ENCODE peak calls at places on chromosomes 4 and X, in five cellular contexts. Z is HCT116, E is right lobe of liver, M is adrenal gland, R is upper lobe of right lung. S is an unnamed sample.

GRCh38 chr4:103753868-103754653 is 34.3 kb upstream of the TACR3 start:
- DNase-seq in M (no peak), Z (peak; percentile 6), R (no peak), E (no peak), S (no peak)

GRCh38 chrX:72046447-72046846 is 85.3 kb downstream of the RTL5 start:
- DNase-seq in M (no peak), R (no peak), E (no peak), Z (no peak), S (no peak)

GRCh38 chr4:182337366-182337765 is 94.2 kb downstream of the TENM3 start:
- DNase-seq in E (no peak), M (no peak), R (no peak), Z (no peak), S (no peak)

GRCh38 chr4:118927976-118928375 is 39.3 kb downstream of the SYNPO2 start:
- DNase-seq in Z (no peak), R (no peak), E (no peak), M (no peak), S (no peak)

GRCh38 chr4:154039435-154040061 is 250.7 kb upstream of the SFRP2 start:
- DNase-seq in M (no peak), Z (no peak), R (no peak), E (no peak), S (no peak)

GRCh38 chrX:67619253-67619652 is 75.4 kb downstream of the AR start:
- DNase-seq in M (no peak), E (no peak), Z (no peak), R (no peak), S (no peak)

GRCh38 chrX:14529288-14529989 is at the start of gene GLRA2:
- DNase-seq in Z (no peak), E (no peak), R (no peak), M (no peak), S (no peak)

GRCh38 chr4:3487861-3488260 is 24.8 kb downstream of the DOK7 start:
- DNase-seq in M (no peak), E (no peak), R (no peak), Z (no peak), S (no peak)

GRCh38 chr4:137106733-137107132 is 425.6 kb downstream of the PCDH18 start:
- DNase-seq in M (no peak), E (no peak), R (no peak), Z (no peak), S (no peak)

GRCh38 chrX:108426262-108426661 is 12.0 kb downstream of the COL4A6 start:
- DNase-seq in Z (no peak), E (no peak), R (no peak), M (no peak), S (no peak)

GRCh38 chr4:40471923-40472322 is 136.8 kb downstream of the CHRNA9 start:
- DNase-seq in E (no peak), Z (no peak), M (no peak), R (no peak), S (no peak)

GRCh38 chrX:85544609-85545008 is 165.1 kb upstream of the POF1B start:
- DNase-seq in E (no peak), M (no peak), Z (no peak), R (no peak), S (no peak)

GRCh38 chr4:113901994-113902787 is 77.3 kb downstream of the ARSJ start:
- DNase-seq in E (peak; percentile 77), R (peak; percentile 78), M (no peak), Z (no peak), S (peak; percentile 66)

GRCh38 chrX:17860179-17860780 is 818 bp downstream of the RAI2 start:
- DNase-seq in E (no peak), M (peak; percentile 55), Z (no peak), R (peak; percentile 62), S (no peak)

GRCh38 chr4:109588176-109588575 is 28.1 kb downstream of the MCUB start:
- DNase-seq in Z (no peak), R (no peak), E (no peak), M (peak; percentile 35), S (peak; percentile 34)
- H3K9me3 ChIP-seq in Z (no peaks in the 10 kb centered on the region), R (no peaks in the 10 kb centered on the region), E (no peaks in the 10 kb centered on the region), M (no peaks in the 10 kb centered on the region), S (no peaks in the 10 kb centered on the region)

DNA sequence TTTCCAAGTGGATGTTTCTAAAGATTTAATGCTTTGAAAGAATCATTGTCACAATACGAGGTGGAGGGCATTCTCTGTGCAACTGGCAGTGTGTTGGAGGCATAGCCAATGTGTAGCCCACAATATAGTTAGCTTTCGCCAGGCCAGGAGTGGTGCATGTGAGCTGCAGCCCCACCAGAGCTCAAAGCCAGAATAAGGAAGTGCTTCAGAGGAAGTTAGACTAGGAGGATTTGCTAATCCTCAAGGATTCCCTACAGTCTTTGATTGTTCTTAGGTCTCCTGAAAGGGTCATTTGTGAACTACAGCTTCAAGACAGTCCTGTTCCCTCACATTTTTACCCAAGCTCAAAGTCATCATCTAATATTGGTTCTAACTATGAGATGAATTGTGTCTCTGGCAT is 16.4 kb downstream of the TRPC5OS start:
- DNase-seq in E (no peak), Z (no peak), R (no peak), M (no peak), S (no peak)
- H3K27ac ChIP-seq in E (no peak overlapping the region), Z (no peak overlapping the region), R (no peak overlapping the region), M (no peak overlapping the region), S (no peak overlapping the region)

DNA sequence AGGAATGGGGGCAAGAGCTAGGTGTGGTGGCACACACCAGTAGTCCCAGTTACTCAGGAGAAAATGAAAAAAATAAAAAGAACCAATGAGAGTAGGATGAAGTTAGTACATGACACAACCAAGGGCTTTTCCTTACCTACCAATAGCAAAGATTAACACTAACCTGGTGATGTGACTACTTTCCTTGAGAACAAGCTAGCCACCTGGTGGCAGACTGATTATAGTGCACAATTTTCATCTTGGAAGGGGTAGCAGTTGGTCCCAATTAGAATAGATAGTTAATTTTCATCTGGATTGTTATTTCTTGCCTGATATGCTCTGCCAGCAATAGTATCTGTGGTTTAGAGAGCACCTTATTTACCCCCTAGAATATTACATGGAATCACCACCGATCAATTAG is 1216.8 kb upstream of the PABPC4L start:
- DNase-seq in E (no peak), R (no peak), Z (peak; percentile 37), M (no peak), S (no peak)
- TF ChIP-seq CTCF in E (peak; percentile 15), R (no peak), Z (peak; percentile 74), M (no peak), S (no peak)

DNA sequence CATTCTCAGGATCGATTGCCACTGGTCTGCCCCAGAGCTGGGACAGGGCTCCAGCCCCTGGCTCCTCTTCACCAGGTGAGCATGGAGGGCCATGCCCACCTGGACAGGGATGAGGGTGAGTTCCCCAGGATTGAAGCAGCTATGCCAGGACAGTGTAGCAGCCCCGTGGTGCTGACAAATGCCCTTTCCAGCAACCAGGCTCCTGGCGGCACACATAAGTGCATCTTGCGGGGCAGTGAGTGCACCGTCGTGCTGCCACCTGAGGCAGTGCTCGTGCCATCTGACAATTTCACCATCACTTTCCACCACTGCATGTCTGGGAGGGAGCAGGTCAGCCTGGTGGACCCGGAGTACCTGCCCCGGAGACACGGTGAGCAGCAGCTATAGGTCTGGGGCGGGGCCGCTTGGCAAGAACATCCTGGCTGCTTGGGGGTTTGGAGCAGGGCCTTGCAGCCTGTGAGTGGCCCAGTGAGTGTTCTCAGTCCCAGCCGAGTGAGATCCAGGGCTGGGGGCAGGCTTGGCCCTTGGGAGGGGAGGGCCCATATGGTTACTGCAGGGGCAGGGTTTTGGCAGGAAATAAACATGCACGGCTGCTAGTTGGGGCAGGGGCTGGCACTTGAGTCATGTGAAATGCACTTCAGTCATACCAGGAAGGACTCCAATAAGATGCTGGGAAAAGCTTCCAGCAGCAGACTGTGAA is 6.1 kb downstream of the IL9R start:
- DNase-seq in M (no peak), R (no peak), Z (no peak), E (no peak), S (no peak)
- H3K9me3 ChIP-seq in M (no peaks in the 10 kb centered on the region), R (no peaks in the 10 kb centered on the region), Z (no peaks in the 10 kb centered on the region), E (no peaks in the 10 kb centered on the region), S (no peaks in the 10 kb centered on the region)

DNA sequence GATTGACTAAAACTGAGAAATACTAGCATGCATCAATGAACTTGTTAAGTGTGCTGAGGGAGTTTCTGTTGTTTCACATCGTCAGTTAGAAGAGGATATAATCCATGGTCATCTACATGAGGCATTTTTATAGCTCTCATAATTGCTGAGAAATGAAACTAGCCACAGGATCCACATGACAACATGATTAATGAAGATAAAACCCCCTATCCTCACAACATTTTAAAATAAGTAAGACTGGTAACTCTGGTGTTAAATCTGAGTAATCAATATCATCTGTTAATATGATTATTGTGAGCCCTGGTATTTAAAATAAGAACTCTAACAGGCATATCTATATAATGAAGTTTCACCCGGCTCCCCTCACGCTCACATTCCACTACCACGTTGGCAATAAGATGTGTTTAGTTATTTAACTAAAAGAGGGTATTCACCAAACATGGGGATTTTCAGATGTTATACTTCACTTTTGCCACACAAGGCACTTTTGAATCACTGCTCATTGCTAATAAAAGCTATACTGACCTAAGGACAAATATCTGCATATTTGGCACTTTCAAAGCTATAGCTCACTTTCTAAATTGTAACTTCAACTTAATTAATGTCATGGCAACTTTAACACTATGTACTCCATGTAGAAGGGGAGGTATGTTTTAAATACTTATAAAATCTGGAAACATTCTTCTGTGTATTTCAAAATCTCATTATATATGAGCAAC is 6.7 kb downstream of the UNC5C start:
- DNase-seq in Z (no peak), M (no peak), R (no peak), E (no peak), S (no peak)
- H3K27ac ChIP-seq in Z (no peak overlapping the region), M (peak overlapping the region; percentile 63), R (peak overlapping the region; percentile 55), E (no peak overlapping the region), S (no peak overlapping the region)

DNA sequence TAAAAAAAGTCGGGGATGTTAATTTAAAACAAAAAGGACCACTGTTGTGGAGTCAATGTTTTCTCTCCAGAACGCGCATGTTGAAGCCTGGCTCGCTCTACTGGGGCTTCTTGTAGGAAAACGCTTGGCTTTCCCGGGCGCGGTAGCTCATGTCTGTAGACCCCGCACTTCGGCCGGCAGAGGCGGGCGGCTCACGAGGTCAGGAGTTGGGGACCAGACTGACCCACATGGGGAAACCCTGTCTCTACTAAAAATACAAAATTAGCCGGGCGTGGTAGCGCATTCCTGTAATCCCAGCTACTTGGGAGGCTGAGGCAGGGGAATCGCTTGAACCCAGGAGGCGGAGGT is 15.6 kb downstream of the NELFA start:
- DNase-seq in M (no peak), Z (no peak), R (peak; percentile 51), E (no peak), S (no peak)
- TF ChIP-seq CTCF in M (no peak), Z (no peak), R (no peak), E (no peak), S (no peak)

GRCh38 chrX:145694048-145694447 is 123.6 kb upstream of the SLITRK2 start:
- DNase-seq in M (no peak), E (no peak), Z (no peak), R (no peak), S (no peak)
- H3K9me3 ChIP-seq in M (no peaks in the 10 kb centered on the region), E (no peaks in the 10 kb centered on the region), Z (no peaks in the 10 kb centered on the region), R (no peaks in the 10 kb centered on the region), S (no peaks in the 10 kb centered on the region)

DNA sequence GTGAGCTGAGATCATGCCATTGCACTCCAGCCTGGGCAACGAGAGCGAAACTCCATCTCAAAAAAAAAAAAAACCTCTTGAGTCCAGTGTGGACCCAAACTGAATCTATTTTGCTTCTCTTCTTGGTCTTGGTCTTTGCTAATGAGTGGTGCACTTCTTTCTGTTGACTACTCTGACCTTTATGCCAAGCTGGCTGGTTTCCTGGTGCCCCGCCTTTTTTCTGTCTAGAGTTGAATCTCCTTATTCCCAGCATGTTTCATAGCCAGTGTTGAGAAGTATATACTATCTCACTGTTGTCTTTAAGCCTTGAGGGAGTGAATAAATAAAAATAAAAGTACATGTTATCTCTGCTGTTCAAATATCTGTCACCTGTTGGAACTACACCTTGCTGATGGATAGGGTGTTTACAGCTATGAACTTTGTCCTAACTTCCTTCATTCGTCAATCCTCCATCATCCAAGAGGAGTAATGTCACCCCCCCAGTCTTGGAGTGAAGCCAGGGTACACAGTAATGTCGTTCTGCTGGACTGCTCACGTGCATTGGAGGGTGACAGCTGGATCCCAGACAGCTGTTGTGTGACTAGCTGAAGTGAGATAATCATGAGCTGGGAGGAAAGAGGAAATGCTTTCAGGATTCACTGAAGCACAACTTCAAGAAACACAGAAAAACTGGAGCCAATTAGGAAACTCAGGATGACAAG is 99.3 kb upstream of the PRKG2 start:
- DNase-seq in Z (no peak), E (peak; percentile 20), M (peak; percentile 25), R (no peak), S (no peak)
- H3K27ac ChIP-seq in Z (no peak overlapping the region), E (no peak overlapping the region), M (no peak overlapping the region), R (peak overlapping the region; percentile 39), S (no peak overlapping the region)